ENCODE peak calls at places on chromosomes 5 and 9, in five cellular contexts. U is naive thymus-derived CD4-positive, alpha-beta T cell; S is hippocampal formation; Z is dorsolateral prefrontal cortex; Y is hypothalamus. R is an unnamed sample.

GRCh38 chr9:79577969-79578723 is 6.4 kb downstream of the TLE4 start:
- DNase-seq in Y (no peak), U (no peak), Z (no peak), S (no peak), R (no peak)

GRCh38 chr9:128420651-128421473 is at the start of gene CERCAM:
- DNase-seq in U (peak), Z (peak), S (peak), Y (no peak), R (peak)

GRCh38 chr5:141326088-141326854 is 4.0 kb upstream of the PCDHGA1 start:
- DNase-seq in Y (peak), Z (peak), S (peak), U (peak), R (no peak)

GRCh38 chr5:150075806-150076205 is 10.5 kb downstream of the CSF1R start:
- DNase-seq in S (no peak), Y (no peak), Z (no peak), U (no peak), R (no peak)

GRCh38 chr9:113508111-113508749 is 44.7 kb downstream of the RGS3 start:
- DNase-seq in Y (no peak), Z (no peak), U (no peak), S (no peak), R (no peak)

GRCh38 chr9:96126321-96126881 is 175.6 kb downstream of the HSD17B3 start:
- DNase-seq in S (no peak), Y (no peak), Z (no peak), U (no peak), R (no peak)

GRCh38 chr5:132761321-132762240 is 14.4 kb downstream of the CCNI2 start:
- DNase-seq in Z (no peak), S (no peak), U (no peak), Y (no peak), R (no peak)

GRCh38 chr9:12266758-12267157 is 426.4 kb upstream of the TYRP1 start:
- DNase-seq in U (no peak), S (no peak), Y (no peak), Z (no peak), R (no peak)

GRCh38 chr9:94472766-94473165 is 82.1 kb upstream of the PCAT7 start:
- DNase-seq in Y (no peak), Z (no peak), U (no peak), S (no peak), R (no peak)

GRCh38 chr9:114108016-114108833 is 9.1 kb upstream of the KIF12 start:
- DNase-seq in Y (peak), S (peak), Z (peak), U (peak), R (peak)

GRCh38 chr5:135353952-135354721 is 44.9 kb downstream of the MACROH2A1 start:
- DNase-seq in S (peak), Y (no peak), U (no peak), Z (peak), R (no peak)

GRCh38 chr9:136527721-136528710 is 17.8 kb downstream of the NOTCH1 start:
- DNase-seq in Y (no peak), Z (no peak), U (no peak), S (no peak), R (no peak)

GRCh38 chr5:31059889-31060288 is 133.6 kb upstream of the CDH6 start:
- DNase-seq in Z (no peak), Y (no peak), S (no peak), U (no peak), R (no peak)